ENCODE peak calls at places on chromosomes 5 and 9, in nine cellular contexts. P is stomach, M is H1, S is HCT116, O is HepG2, K is suprapubic skin, Y is spleen, H is prostate gland, W is transverse colon. B is an unnamed sample.

GRCh38 chr5:106843812-106844416 is 826.8 kb downstream of the EFNA5 start:
- DNase-seq in P (no peak), M (no peak), S (peak; percentile 13), O (no peak), K (no peak), Y (no peak), H (no peak), W (no peak), B (no peak)

GRCh38 chr5:39566891-39567290 is 142.1 kb upstream of the DAB2 start:
- DNase-seq in P (no peak), M (no peak), S (no peak), O (no peak), K (no peak), Y (no peak), H (no peak), W (no peak), B (no peak)

GRCh38 chr9:136662326-136662655 is 425 bp upstream of the EGFL7 start:
- DNase-seq in P (no peak), M (no peak), S (no peak), O (no peak), K (no peak), Y (no peak), H (no peak), W (no peak), B (no peak)

GRCh38 chr5:53170748-53171349 is 61.3 kb upstream of the MOCS2 start:
- DNase-seq in P (no peak), M (no peak), S (peak; percentile 32), O (peak; percentile 23), K (no peak), Y (no peak), H (no peak), W (peak; percentile 15), B (no peak)

GRCh38 chr5:41193462-41194166 is 19.7 kb downstream of the C6 start:
- DNase-seq in P (peak; percentile 99), M (no peak), S (no peak), O (peak; percentile 58), K (peak; percentile 98), Y (peak; percentile 77), H (peak; percentile 94), W (peak; percentile 91), B (peak; percentile 99)

GRCh38 chr5:135185461-135186075 is 151.5 kb upstream of the PITX1 start:
- DNase-seq in P (no peak), M (no peak), S (no peak), O (no peak), K (no peak), Y (no peak), H (peak; percentile 36), W (peak; percentile 39), B (no peak)

GRCh38 chr5:54673523-54674225 is 156.1 kb downstream of the SNX18 start:
- DNase-seq in P (peak; percentile 44), M (no peak), S (no peak), O (no peak), K (no peak), Y (peak; percentile 94), H (no peak), W (peak; percentile 52), B (peak; percentile 82)

GRCh38 chr5:59335544-59335943 is 558.0 kb downstream of the PDE4D start:
- DNase-seq in P (no peak), M (no peak), S (no peak), O (no peak), K (no peak), Y (no peak), H (no peak), W (no peak), B (no peak)

GRCh38 chr5:170413897-170414296 is 24.7 kb upstream of the KCNMB1 start:
- DNase-seq in P (no peak), M (no peak), S (no peak), O (no peak), K (no peak), Y (no peak), H (no peak), W (no peak), B (no peak)

GRCh38 chr5:23445573-23445972 is 61.8 kb upstream of the PRDM9 start:
- DNase-seq in P (no peak), M (no peak), S (no peak), O (no peak), K (no peak), Y (no peak), H (no peak), W (no peak), B (no peak)

GRCh38 chr9:131012396-131012917 is 3.5 kb downstream of the LAMC3 start:
- DNase-seq in P (no peak), M (no peak), S (no peak), O (no peak), K (no peak), Y (no peak), H (no peak), W (no peak), B (no peak)

GRCh38 chr5:159051431-159052281 is 48.1 kb downstream of the EBF1 start:
- DNase-seq in P (peak; percentile 40), M (no peak), S (no peak), O (no peak), K (no peak), Y (peak; percentile 88), H (no peak), W (peak; percentile 35), B (no peak)

GRCh38 chr9:122464633-122465567 is 12.8 kb downstream of the OR1J1 start:
- DNase-seq in P (peak; percentile 83), M (peak; percentile 31), S (peak; percentile 68), O (peak; percentile 60), K (peak; percentile 81), Y (peak; percentile 80), H (peak; percentile 92), W (peak; percentile 76), B (no peak)
- TF ChIP-seq POLR2AphosphoS5 in P (peak; percentile 39), M (no peak), S (no peak), O (no peak), K (no peak), Y (no peak), H (peak; percentile 90), W (peak; percentile 10), B (peak; percentile 78)

DNA sequence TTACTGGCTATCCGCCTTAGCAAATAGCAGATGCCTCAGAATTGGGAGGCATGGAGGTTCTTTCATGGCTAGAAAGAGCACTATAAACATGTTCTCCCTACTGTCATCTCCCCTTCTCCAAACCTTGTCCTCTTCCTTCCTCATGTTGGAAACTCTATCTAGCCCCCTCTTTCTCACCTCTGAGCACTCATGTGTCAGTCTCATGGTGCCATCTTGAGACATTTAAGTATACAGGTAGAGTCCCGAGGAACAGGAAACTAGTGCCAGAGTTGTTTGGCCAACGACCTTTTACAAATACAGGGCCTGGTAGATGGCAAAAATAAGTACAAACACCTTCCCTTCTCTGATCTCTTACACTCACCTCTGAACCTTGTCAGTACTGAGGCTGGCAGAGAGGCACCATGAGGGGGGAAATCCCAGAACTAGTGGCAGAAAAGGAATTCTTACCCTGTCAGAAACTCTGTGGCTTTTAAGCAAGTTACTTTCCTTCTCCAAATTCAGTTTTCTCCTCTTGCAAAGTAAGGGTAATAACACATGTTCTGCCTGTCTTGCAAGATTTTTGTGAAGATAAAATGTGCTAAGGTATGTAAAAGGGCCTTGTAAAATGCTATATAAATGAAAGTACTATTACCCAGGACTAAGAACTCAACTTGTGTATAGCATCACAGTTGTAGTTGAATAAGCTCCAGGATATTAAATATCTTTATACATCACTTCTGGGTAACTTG is 94.1 kb upstream of the SNX2 start:
- DNase-seq in P (no peak), M (no peak), S (no peak), O (no peak), K (no peak), Y (no peak), H (no peak), W (no peak), B (no peak)
- TF ChIP-seq CTCF in P (no peak), M (peak; percentile 2), S (no peak), O (no peak), K (no peak), Y (no peak), H (no peak), W (no peak), B (no peak)

GRCh38 chr5:10734050-10734709 is 26.9 kb downstream of the DAP start:
- DNase-seq in P (no peak), M (no peak), S (no peak), O (no peak), K (no peak), Y (no peak), H (no peak), W (no peak), B (no peak)
- TF ChIP-seq POLR2A in P (no peak), M (no peak), S (no peak), O (no peak), K (no peak), Y (no peak), H (no peak), W (no peak), B (no peak)

GRCh38 chr9:134800791-134801339 is 79.7 kb upstream of the FCN2 start:
- DNase-seq in P (no peak), M (no peak), S (no peak), O (no peak), K (no peak), Y (no peak), H (no peak), W (no peak), B (no peak)
- TF ChIP-seq POLR2AphosphoS5 in P (no peak), M (no peak), S (no peak), O (no peak), K (no peak), Y (no peak), H (no peak), W (no peak), B (peak; percentile 21)

DNA sequence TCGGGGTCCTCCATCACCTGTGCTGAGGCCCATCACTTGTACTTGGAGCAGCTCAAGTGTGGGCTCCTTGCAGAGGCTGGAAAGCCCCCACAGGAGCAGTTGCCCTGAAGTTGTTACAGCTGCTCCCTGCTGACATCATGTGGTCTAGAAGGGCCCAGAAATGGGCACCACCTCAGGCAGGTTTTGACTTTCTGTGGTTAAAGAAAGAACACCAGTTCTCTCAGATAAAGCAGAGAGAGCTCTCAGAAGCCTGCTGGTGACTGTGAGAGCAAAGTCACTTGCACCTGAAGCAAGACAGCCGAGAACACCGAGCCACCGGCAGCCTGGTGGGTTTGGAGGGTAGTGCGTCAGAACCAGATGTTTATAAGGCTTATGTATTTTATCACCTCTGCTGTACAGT is 70.4 kb downstream of the MVB12B start:
- DNase-seq in P (peak; percentile 50), M (no peak), S (no peak), O (no peak), K (no peak), Y (no peak), H (no peak), W (peak; percentile 66), B (no peak)
- TF ChIP-seq CTCF in P (no peak), M (no peak), S (no peak), O (peak; percentile 11), K (no peak), Y (no peak), H (no peak), W (peak; percentile 40), B (no peak)

B was measured in vagina.